ENCODE peak calls at places on chromosomes 16 and 17, in eight cellular contexts. P, L, M, N, E, C, F and D are unnamed samples.

GRCh38 chr16:72552675-72553074 is 380.7 kb upstream of the PMFBP1 start:
- DNase-seq in P (no peak), L (no peak), M (no peak), N (no peak), E (no peak), C (no peak), F (no peak), D (no peak)

GRCh38 chr17:34351041-34351575 is 5.2 kb upstream of the CCL13 start:
- DNase-seq in P (no peak), L (no peak), M (no peak), N (no peak), E (no peak), C (no peak), F (no peak), D (no peak)

GRCh38 chr16:74709477-74709877 is 8.8 kb upstream of the MLKL start:
- DNase-seq in P (peak), L (peak), M (peak), N (peak), E (peak), C (peak), F (peak), D (no peak)

GRCh38 chr17:34400301-34400931 is 37.4 kb upstream of the CCL1 start:
- DNase-seq in P (no peak), L (no peak), M (no peak), N (no peak), E (no peak), C (no peak), F (no peak), D (no peak)

GRCh38 chr17:68509151-68510057 is 2.8 kb upstream of the PRKAR1A start:
- DNase-seq in P (no peak), L (peak), M (peak), N (no peak), E (no peak), C (no peak), F (no peak), D (no peak)

GRCh38 chr17:34135841-34136240 is 119.2 kb upstream of the CCL2 start:
- DNase-seq in P (no peak), L (no peak), M (no peak), N (no peak), E (no peak), C (no peak), F (no peak), D (no peak)

GRCh38 chr17:8163978-8164814 is 1.4 kb upstream of the VAMP2 start:
- DNase-seq in P (peak), L (peak), M (peak), N (no peak), E (peak), C (peak), F (no peak), D (peak)

GRCh38 chr16:30659507-30660423 is 1.5 kb downstream of the FBRS start:
- DNase-seq in P (peak), L (no peak), M (no peak), N (no peak), E (peak), C (no peak), F (no peak), D (no peak)

GRCh38 chr16:86931410-86931941 is 353.1 kb downstream of the FOXL1 start:
- DNase-seq in P (no peak), L (peak), M (no peak), N (no peak), E (no peak), C (peak), F (no peak), D (no peak)

GRCh38 chr16:31700530-31701388 is 172.8 kb upstream of the ZNF267 start:
- DNase-seq in P (peak), L (peak), M (peak), N (no peak), E (peak), C (peak), F (no peak), D (peak)

GRCh38 chr16:31703526-31704128 is 170.0 kb upstream of the ZNF267 start:
- DNase-seq in P (no peak), L (no peak), M (no peak), N (no peak), E (no peak), C (no peak), F (no peak), D (no peak)

GRCh38 chr16:31702796-31703195 is 170.8 kb upstream of the ZNF267 start:
- DNase-seq in P (no peak), L (no peak), M (no peak), N (no peak), E (no peak), C (no peak), F (no peak), D (no peak)

GRCh38 chr16:31700200-31700529 is 172.5 kb downstream of the AHSP start:
- DNase-seq in P (no peak), L (no peak), M (no peak), N (peak), E (no peak), C (no peak), F (no peak), D (no peak)

GRCh38 chr16:31701734-31702133 is 171.9 kb upstream of the ZNF267 start:
- DNase-seq in P (no peak), L (no peak), M (no peak), N (no peak), E (no peak), C (no peak), F (no peak), D (no peak)
- H3K27ac ChIP-seq in P (peak), L (no peak), M (peak), N (no peak), E (peak), C (no peak), F (no peak), D (no peak)

GRCh38 chr17:44557653-44558285 is 485 bp downstream of the FZD2 start:
- DNase-seq in P (no peak), L (peak), M (peak), N (no peak), E (peak), C (no peak), F (no peak), D (no peak)
- H3K27ac ChIP-seq in P (no peak), L (peak), M (no peak), N (peak), E (no peak), C (peak), F (no peak), D (no peak)

GRCh38 chr17:61303334-61304096 is 96.1 kb upstream of the TBX2 start:
- DNase-seq in P (no peak), L (no peak), M (no peak), N (no peak), E (no peak), C (no peak), F (no peak), D (no peak)

GRCh38 chr17:61307905-61308886 is 91.4 kb upstream of the TBX2 start:
- DNase-seq in P (no peak), L (no peak), M (no peak), N (no peak), E (no peak), C (no peak), F (no peak), D (no peak)

GRCh38 chr17:61306003-61306402 is 93.6 kb upstream of the TBX2 start:
- DNase-seq in P (no peak), L (no peak), M (no peak), N (no peak), E (no peak), C (no peak), F (no peak), D (no peak)

GRCh38 chr17:61302911-61303310 is 96.7 kb upstream of the TBX2 start:
- DNase-seq in P (no peak), L (no peak), M (no peak), N (no peak), E (no peak), C (no peak), F (no peak), D (no peak)

GRCh38 chr17:61305024-61305423 is 94.6 kb upstream of the TBX2 start:
- DNase-seq in P (no peak), L (no peak), M (no peak), N (no peak), E (no peak), C (no peak), F (no peak), D (no peak)
- H3K27ac ChIP-seq in P (no peak), L (no peak), M (no peak), N (no peak), E (no peak), C (no peak), F (no peak), D (no peak)

GRCh38 chr17:77428901-77429734 is 288.3 kb downstream of the SEC14L1 start:
- DNase-seq in P (no peak), L (no peak), M (no peak), N (no peak), E (no peak), C (no peak), F (no peak), D (no peak)

GRCh38 chr17:77428020-77428781 is 287.4 kb downstream of the SEC14L1 start:
- DNase-seq in P (no peak), L (no peak), M (no peak), N (no peak), E (no peak), C (no peak), F (no peak), D (no peak)

GRCh38 chr17:77427471-77427991 is 286.8 kb downstream of the SEC14L1 start:
- DNase-seq in P (no peak), L (no peak), M (no peak), N (no peak), E (no peak), C (peak), F (no peak), D (no peak)

GRCh38 chr17:77429985-77430752 is 289.4 kb downstream of the SEC14L1 start:
- DNase-seq in P (peak), L (peak), M (peak), N (peak), E (peak), C (peak), F (peak), D (peak)

GRCh38 chr17:77429735-77429984 is 288.9 kb downstream of the SEC14L1 start:
- DNase-seq in P (no peak), L (no peak), M (no peak), N (no peak), E (no peak), C (no peak), F (no peak), D (no peak)
- H3K27ac ChIP-seq in P (no peak), L (peak), M (no peak), N (no peak), E (no peak), C (peak), F (peak), D (peak)